ENCODE peak calls at places on chromosome 13, in eight cellular contexts. J is stimulated activated CD4-positive, alpha-beta T cell treated with anti-CD3 and anti-CD28 coated beads, Interleukin-12 subunit alpha, Interleukin-12 subunit beta, amount 100 ng/mL, for 4 hours; K is stimulated activated naive B cell treated with anti-CD40 and anti-IgM and Interleukin-4, amounts not matched to agents 10 μg/mL and 1 μg/mL and 100 μg/mL, for 72 hours; P is HT1080; L is ELR; I is left colon; M is posterior cingulate gyrus; A is stimulated activated naive CD4-positive, alpha-beta T cell treated with Interleukin-2 at 50 U/mL for 16 hours. Z is an unnamed sample.

GRCh38 chr13:46158222-46158621 is 23.8 kb downstream of the LCP1 start:
- DNase-seq in L (no peak), P (no peak), J (no peak), A (no peak), K (no peak), M (no peak), I (no peak), Z (no peak)

GRCh38 chr13:39129253-39129652 is 91.0 kb downstream of the NHLRC3 start:
- DNase-seq in P (no peak), J (no peak), M (no peak), L (no peak), A (no peak), K (no peak), I (no peak), Z (no peak)

GRCh38 chr13:110306340-110306959 is 507 bp downstream of the COL4A1 start:
- DNase-seq in A (no peak), K (no peak), P (peak), I (no peak), J (no peak), L (peak), M (no peak), Z (no peak)

GRCh38 chr13:35891973-35892441 is 239.2 kb downstream of the DCLK1 start:
- DNase-seq in K (no peak), J (no peak), M (no peak), I (no peak), P (peak), L (peak), A (no peak), Z (no peak)

GRCh38 chr13:109155301-109155761 is 525.9 kb downstream of the MYO16 start:
- DNase-seq in K (no peak), M (no peak), A (no peak), J (no peak), P (peak), L (peak), I (no peak), Z (no peak)

GRCh38 chr13:106453101-106453500 is 82.4 kb downstream of the EFNB2 start:
- DNase-seq in L (no peak), A (no peak), P (no peak), J (no peak), M (no peak), K (no peak), I (no peak), Z (no peak)

GRCh38 chr13:44243198-44243852 is 130.3 kb upstream of the SERP2 start:
- DNase-seq in K (peak), L (peak), J (no peak), M (peak), P (peak), A (no peak), I (peak), Z (peak)

GRCh38 chr13:19864018-19864338 is 529 bp upstream of the ZMYM5 start:
- DNase-seq in L (peak), A (peak), I (peak), J (peak), M (no peak), P (no peak), K (peak), Z (peak)

GRCh38 chr13:26473571-26474230 is 83.8 kb upstream of the WASF3 start:
- DNase-seq in P (no peak), K (no peak), A (no peak), M (no peak), J (no peak), L (no peak), I (no peak), Z (no peak)

GRCh38 chr13:54361460-54361859 is 1332.8 kb downstream of the OLFM4 start:
- DNase-seq in M (no peak), A (no peak), I (no peak), P (no peak), L (no peak), K (no peak), J (no peak), Z (no peak)

GRCh38 chr13:108060111-108060510 is 155.2 kb downstream of the LIG4 start:
- DNase-seq in J (no peak), A (no peak), M (no peak), K (no peak), L (no peak), P (no peak), I (no peak), Z (no peak)

GRCh38 chr13:75541287-75541686 is 3.6 kb upstream of the COMMD6 start:
- DNase-seq in L (peak), P (peak), A (no peak), I (no peak), M (no peak), J (no peak), K (no peak), Z (no peak)

GRCh38 chr13:104920091-104920490 is 1615.4 kb downstream of the EFNB2 start:
- DNase-seq in K (no peak), P (peak), J (no peak), M (no peak), I (no peak), A (no peak), L (no peak), Z (no peak)

GRCh38 chr13:90477194-90477593 is 870.3 kb upstream of the MIR17HG start:
- DNase-seq in L (no peak), P (no peak), J (no peak), M (no peak), I (no peak), A (no peak), K (no peak), Z (no peak)

GRCh38 chr13:20231839-20232555 is at the start of gene GJB6:
- DNase-seq in L (no peak), I (peak), M (no peak), A (peak), J (peak), K (no peak), P (no peak), Z (peak)

GRCh38 chr13:79566118-79566517 is 85.2 kb downstream of the NDFIP2 start:
- DNase-seq in A (no peak), K (no peak), I (no peak), P (no peak), L (no peak), M (no peak), J (no peak), Z (no peak)

GRCh38 chr13:54196684-54197083 is 1168.1 kb downstream of the OLFM4 start:
- DNase-seq in J (no peak), M (no peak), P (no peak), L (no peak), I (no peak), A (no peak), K (no peak), Z (no peak)

GRCh38 chr13:30113531-30113930 is 193.8 kb downstream of the KATNAL1 start:
- DNase-seq in A (no peak), J (no peak), M (no peak), L (no peak), K (no peak), P (no peak), I (no peak), Z (no peak)

GRCh38 chr13:27665333-27665732 is 43.6 kb downstream of the POLR1D start:
- DNase-seq in K (no peak), I (no peak), A (no peak), J (no peak), L (peak), M (no peak), P (no peak), Z (no peak)

GRCh38 chr13:104491951-104492350 is 1425.7 kb upstream of the SLC10A2 start:
- DNase-seq in K (no peak), J (no peak), I (no peak), M (no peak), A (no peak), L (no peak), P (no peak), Z (no peak)

GRCh38 chr13:76873454-76873853 is 12.8 kb downstream of the KCTD12 start:
- DNase-seq in A (no peak), L (no peak), I (no peak), M (no peak), K (no peak), P (no peak), J (no peak), Z (no peak)

GRCh38 chr13:61148211-61148610 is 267.4 kb downstream of the PCDH20 start:
- DNase-seq in L (no peak), M (no peak), A (no peak), J (no peak), I (no peak), P (no peak), K (no peak), Z (no peak)

GRCh38 chr13:19862511-19863313 is 737 bp downstream of the ZMYM5 start:
- DNase-seq in J (peak), A (peak), I (peak), K (peak), L (peak), P (peak), M (peak), Z (peak)

GRCh38 chr13:113784645-113785024 is 25.6 kb downstream of the TMEM255B start:
- DNase-seq in K (no peak), I (no peak), P (no peak), A (no peak), L (no peak), J (no peak), M (peak), Z (no peak)

GRCh38 chr13:73893833-73894232 is 240.4 kb downstream of the KLF12 start:
- DNase-seq in M (no peak), J (no peak), I (no peak), A (no peak), L (no peak), P (no peak), K (no peak), Z (no peak)

GRCh38 chr13:26376430-26376829 is 122.5 kb downstream of the CDK8 start:
- DNase-seq in J (no peak), M (no peak), I (no peak), L (no peak), K (no peak), P (no peak), A (no peak), Z (no peak)

GRCh38 chr13:38405216-38405615 is 55.6 kb downstream of the UFM1 start:
- DNase-seq in K (no peak), A (no peak), I (no peak), J (no peak), P (no peak), L (no peak), M (no peak), Z (no peak)

GRCh38 chr13:76965759-76966421 is 17.6 kb downstream of the ACOD1 start:
- DNase-seq in M (no peak), K (no peak), J (no peak), P (peak), L (peak), A (no peak), I (peak), Z (no peak)

GRCh38 chr13:111152836-111153235 is 37.7 kb downstream of the ARHGEF7 start:
- DNase-seq in M (no peak), L (peak), A (no peak), I (peak), K (no peak), J (no peak), P (no peak), Z (no peak)

GRCh38 chr13:73065665-73066350 is 7.0 kb downstream of the KLF5 start:
- DNase-seq in K (no peak), J (no peak), L (no peak), P (no peak), A (no peak), M (no peak), I (no peak), Z (no peak)

GRCh38 chr13:48429886-48430285 is 17.0 kb upstream of the LPAR6 start:
- DNase-seq in A (no peak), L (no peak), M (no peak), I (no peak), P (no peak), J (no peak), K (no peak), Z (peak)

GRCh38 chr13:33330483-33330882 is 44.9 kb upstream of the STARD13 start:
- DNase-seq in I (no peak), L (no peak), A (no peak), P (no peak), M (no peak), J (no peak), K (no peak), Z (no peak)

GRCh38 chr13:59782696-59783095 is 381.0 kb downstream of the DIAPH3 start:
- DNase-seq in L (no peak), I (no peak), A (no peak), P (no peak), M (no peak), K (no peak), J (no peak), Z (no peak)

GRCh38 chr13:112711528-112712265 is 21.9 kb downstream of the ATP11A start:
- DNase-seq in M (no peak), P (peak), K (peak), L (peak), I (peak), A (no peak), J (no peak), Z (peak)

GRCh38 chr13:41978007-41978406 is 17.1 kb upstream of the VWA8 start:
- DNase-seq in L (no peak), J (no peak), I (no peak), P (no peak), K (no peak), A (no peak), M (no peak), Z (no peak)

GRCh38 chr13:72221276-72221962 is 354.4 kb upstream of the DACH1 start:
- DNase-seq in A (no peak), L (peak), J (no peak), M (no peak), I (peak), P (peak), K (no peak), Z (peak)

GRCh38 chr13:44373601-44374347 is at the start of gene SERP2:
- DNase-seq in I (peak), A (no peak), P (no peak), J (no peak), K (no peak), M (peak), L (peak), Z (no peak)

GRCh38 chr13:28991764-28992163 is 171.6 kb downstream of the MTUS2 start:
- DNase-seq in M (no peak), I (no peak), A (no peak), K (no peak), L (no peak), J (no peak), P (no peak), Z (no peak)

GRCh38 chr13:112181336-112182051 is 114.5 kb downstream of the SOX1 start:
- DNase-seq in J (no peak), I (no peak), P (no peak), A (no peak), L (no peak), K (no peak), M (no peak), Z (no peak)

GRCh38 chr13:74325106-74325505 is 190.9 kb upstream of the KLF12 start:
- DNase-seq in L (peak), J (no peak), K (no peak), I (no peak), A (no peak), M (no peak), P (peak), Z (no peak)

Z was measured in GM10248.